ENCODE peak calls at places on chromosomes 2 and 18, in five cellular contexts. M is OCI-LY7, Y is GM23338, K is GM12865, P is keratinocyte. S is an unnamed sample.

GRCh38 chr18:41731887-41732286 is 223.1 kb upstream of the PIK3C3 start:
- DNase-seq in M (no peak), Y (no peak), K (no peak), P (no peak), S (no peak)

GRCh38 chr2:8306530-8307351 is 375.1 kb upstream of the ID2 start:
- DNase-seq in M (no peak), Y (no peak), K (peak; percentile 60), P (no peak), S (peak; percentile 12)

GRCh38 chr2:155714983-155715382 is 617.5 kb downstream of the NR4A2 start:
- DNase-seq in M (no peak), Y (no peak), K (no peak), P (no peak), S (no peak)

GRCh38 chr18:49226935-49227334 is 233.5 kb downstream of the DYM start:
- DNase-seq in M (no peak), Y (no peak), K (no peak), P (no peak), S (no peak)

GRCh38 chr2:112541315-112542122 is 746 bp upstream of the POLR1B start:
- DNase-seq in M (peak; percentile 86), Y (peak; percentile 83), K (peak; percentile 82), P (no peak), S (peak; percentile 52)

GRCh38 chr2:233837694-233838229 is 16.6 kb downstream of the HJURP start:
- DNase-seq in M (no peak), Y (no peak), K (no peak), P (no peak), S (no peak)

GRCh38 chr2:101570121-101570520 is 95.2 kb upstream of the RFX8 start:
- DNase-seq in M (no peak), Y (no peak), K (no peak), P (no peak), S (no peak)

GRCh38 chr2:86482034-86482433 is 40.9 kb downstream of the KDM3A start:
- DNase-seq in M (no peak), Y (no peak), K (no peak), P (no peak), S (no peak)

GRCh38 chr2:196263181-196263747 is 91.9 kb upstream of the STK17B start:
- DNase-seq in M (peak; percentile 72), Y (no peak), K (peak; percentile 82), P (peak; percentile 55), S (peak; percentile 64)

GRCh38 chr2:69043736-69044400 is 30.9 kb downstream of the ANTXR1 start:
- DNase-seq in M (no peak), Y (no peak), K (no peak), P (no peak), S (no peak)

GRCh38 chr2:221124542-221125235 is 447.4 kb downstream of the EPHA4 start:
- DNase-seq in M (no peak), Y (peak; percentile 38), K (no peak), P (no peak), S (no peak)

GRCh38 chr2:95021015-95021399 is 4.5 kb upstream of the MAL start:
- DNase-seq in M (no peak), Y (no peak), K (no peak), P (no peak), S (no peak)

GRCh38 chr18:23743733-23744333 is 54.6 kb downstream of the LAMA3 start:
- DNase-seq in M (no peak), Y (no peak), K (no peak), P (no peak), S (no peak)

GRCh38 chr18:63848159-63848558 is 39.3 kb upstream of the SERPINB2 start:
- DNase-seq in M (peak; percentile 12), Y (peak; percentile 77), K (peak; percentile 67), P (no peak), S (peak; percentile 75)

GRCh38 chr2:236572482-236572881 is 2.9 kb downstream of the ACKR3 start:
- DNase-seq in M (no peak), Y (peak; percentile 33), K (no peak), P (no peak), S (peak; percentile 29)

GRCh38 chr2:70087703-70088507 is 628 bp downstream of the PCBP1 start:
- DNase-seq in M (peak; percentile 61), Y (peak; percentile 52), K (peak; percentile 66), P (peak; percentile 35), S (peak; percentile 61)

GRCh38 chr2:10733980-10734379 is 12.6 kb downstream of the ATP6V1C2 start:
- DNase-seq in M (no peak), Y (no peak), K (no peak), P (no peak), S (no peak)

GRCh38 chr18:35861367-35862114 is 110.9 kb upstream of the RMP24 start:
- DNase-seq in M (no peak), Y (no peak), K (peak; percentile 57), P (no peak), S (no peak)

GRCh38 chr2:108987111-108987510 is 1.9 kb downstream of the EDAR start:
- DNase-seq in M (no peak), Y (no peak), K (no peak), P (no peak), S (no peak)

GRCh38 chr2:23658466-23658942 is 268.4 kb downstream of the ATAD2B start:
- DNase-seq in M (no peak), Y (no peak), K (peak; percentile 16), P (no peak), S (no peak)

GRCh38 chr2:12119841-12120240 is 373.4 kb downstream of the LPIN1 start:
- DNase-seq in M (no peak), Y (no peak), K (no peak), P (no peak), S (peak; percentile 53)

GRCh38 chr2:120749506-120750431 is 14.1 kb downstream of the GLI2 start:
- DNase-seq in M (no peak), Y (no peak), K (no peak), P (no peak), S (peak; percentile 78)

DNA sequence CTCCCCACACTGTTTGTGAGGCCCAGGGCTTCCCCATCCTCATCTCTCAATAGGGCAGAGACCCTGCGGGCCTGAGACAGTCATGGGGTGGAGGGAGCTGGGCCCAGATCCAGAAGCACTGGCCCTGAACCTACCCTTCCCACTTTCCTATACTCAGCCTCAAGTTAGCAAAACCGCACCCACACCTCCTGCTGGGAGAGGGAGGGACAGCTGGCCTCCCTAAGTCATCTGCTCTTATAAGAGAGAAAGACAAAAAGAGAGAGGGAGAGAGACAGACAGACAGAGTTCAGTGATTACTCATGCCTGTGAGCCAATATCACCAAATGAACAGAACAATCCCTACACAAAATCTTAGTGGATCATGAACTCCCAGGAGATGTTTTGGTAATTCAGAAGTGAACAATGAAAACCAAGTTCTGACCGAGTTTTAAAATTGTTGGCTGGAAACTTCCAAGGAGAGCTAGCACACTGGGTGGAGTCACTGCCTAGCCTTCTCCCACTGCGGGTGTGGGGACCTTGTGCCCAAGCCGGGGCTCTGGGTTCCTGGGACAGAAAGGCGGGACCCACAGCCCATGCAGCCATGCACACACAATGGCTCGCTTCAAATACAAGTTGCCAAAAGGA is 130.5 kb downstream of the PXDN start:
- DNase-seq in M (no peak), Y (peak; percentile 54), K (no peak), P (no peak), S (peak; percentile 35)
- H3K4me3 ChIP-seq in M (no peak overlapping the region), Y (no peak overlapping the region), K (no peak overlapping the region), P (no peak overlapping the region), S (no peak overlapping the region)

GRCh38 chr2:80490964-80491363 is 186.4 kb upstream of the LRRTM1 start:
- DNase-seq in M (no peak), Y (no peak), K (no peak), P (no peak), S (no peak)

GRCh38 chr2:80499095-80499494 is 194.5 kb upstream of the LRRTM1 start:
- DNase-seq in M (peak; percentile 13), Y (peak; percentile 63), K (peak; percentile 69), P (no peak), S (peak; percentile 48)

GRCh38 chr2:80501874-80502624 is 197.5 kb upstream of the LRRTM1 start:
- DNase-seq in M (no peak), Y (no peak), K (no peak), P (no peak), S (no peak)

GRCh38 chr2:80496770-80497169 is 192.2 kb upstream of the LRRTM1 start:
- DNase-seq in M (no peak), Y (no peak), K (no peak), P (peak; percentile 30), S (peak; percentile 42)
- H3K4me3 ChIP-seq in M (no peak overlapping the region), Y (no peak overlapping the region), K (no peak overlapping the region), P (no peak overlapping the region), S (no peak overlapping the region)

GRCh38 chr2:74834806-74835755 is 1.2 kb downstream of the HK2 start:
- DNase-seq in M (peak; percentile 82), Y (peak; percentile 97), K (peak; percentile 84), P (no peak), S (peak; percentile 15)

GRCh38 chr2:74835831-74836674 is 2.1 kb downstream of the HK2 start:
- DNase-seq in M (peak; percentile 80), Y (peak; percentile 91), K (peak; percentile 77), P (peak; percentile 50), S (peak; percentile 39)

GRCh38 chr2:74833418-74834233 is at the start of gene HK2:
- DNase-seq in M (peak; percentile 96), Y (peak; percentile 92), K (peak; percentile 95), P (no peak), S (peak; percentile 89)

GRCh38 chr2:74841663-74842062 is 7.7 kb downstream of the HK2 start:
- DNase-seq in M (no peak), Y (no peak), K (no peak), P (no peak), S (no peak)

DNA sequence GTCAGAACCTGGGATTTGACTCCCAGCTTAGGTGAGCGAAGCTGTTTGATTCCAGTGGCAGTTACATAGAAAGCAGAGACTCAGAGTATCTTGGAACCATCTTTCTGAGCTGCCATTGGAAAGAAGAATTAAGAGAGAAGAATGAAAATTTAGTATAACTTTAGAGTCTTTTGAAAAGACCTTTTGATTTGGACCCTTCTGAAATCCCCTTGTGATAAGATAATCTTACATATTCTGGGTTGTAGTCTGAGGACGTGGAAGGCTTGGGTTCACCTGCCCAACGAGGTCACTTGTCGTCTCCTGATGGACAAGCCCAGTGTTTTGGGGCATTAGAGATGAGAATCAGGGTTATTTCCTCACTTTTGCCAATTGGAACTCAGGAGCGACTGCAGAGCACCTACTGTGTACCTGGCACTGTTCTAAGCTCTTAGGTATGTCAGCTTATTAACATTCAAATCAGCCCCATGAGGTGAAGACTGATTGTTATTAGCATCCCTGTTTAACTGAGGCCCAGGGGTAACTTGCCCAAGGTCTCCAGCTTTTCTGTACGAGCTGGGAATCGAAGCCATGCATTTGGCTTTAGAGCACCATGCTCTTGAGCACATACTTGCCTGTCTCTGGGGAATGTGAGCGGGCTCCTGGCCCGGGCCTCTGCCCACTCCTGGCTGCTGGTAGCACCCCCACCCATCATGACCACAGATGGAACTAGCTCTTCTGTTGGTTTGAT is 2.9 kb downstream of the HK2 start:
- DNase-seq in M (no peak), Y (peak; percentile 79), K (no peak), P (no peak), S (peak; percentile 6)
- H3K4me3 ChIP-seq in M (peak overlapping the region; percentile 85), Y (peak overlapping the region; percentile 98), K (peak overlapping the region; percentile 97), P (peak overlapping the region; percentile 79), S (no peak overlapping the region)

DNA sequence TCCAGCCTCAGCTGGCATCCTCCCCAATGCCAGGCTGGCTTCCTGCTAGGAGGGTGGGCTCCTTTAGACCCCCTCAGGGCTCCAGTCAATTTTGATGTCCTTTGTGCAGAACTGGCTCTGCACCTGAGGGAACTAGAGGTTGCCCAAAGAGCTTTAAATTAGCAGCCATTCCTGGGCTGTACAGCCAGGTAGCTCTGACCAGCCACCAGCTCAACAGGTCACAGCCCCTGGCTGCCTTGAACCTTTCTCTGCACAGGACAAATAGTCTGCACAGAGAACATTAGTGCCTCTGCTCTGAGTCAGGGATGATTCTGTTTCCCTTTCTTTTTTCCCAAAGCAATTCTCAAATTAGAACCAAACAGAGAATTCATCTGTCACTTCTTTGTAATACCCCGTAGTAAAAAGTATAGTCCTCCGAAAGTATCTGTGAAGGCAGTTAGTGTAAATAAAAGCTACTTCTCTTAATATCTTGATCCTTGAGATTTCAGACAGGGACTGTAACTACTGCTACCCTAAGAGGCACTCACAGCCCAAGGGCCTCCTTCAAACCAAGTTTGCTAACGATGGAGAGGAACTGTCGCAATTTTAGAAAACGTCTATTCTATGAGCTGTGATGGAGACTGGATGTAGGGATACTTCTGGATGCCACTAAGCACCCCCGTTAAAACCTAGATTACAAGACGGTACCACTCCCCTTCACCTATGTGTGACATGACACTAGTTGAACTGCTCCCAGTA is 3.0 kb downstream of the TTC32 start:
- DNase-seq in M (no peak), Y (no peak), K (no peak), P (no peak), S (no peak)
- H3K4me3 ChIP-seq in M (no peak overlapping the region), Y (no peak overlapping the region), K (peak overlapping the region; percentile 58), P (no peak overlapping the region), S (peak overlapping the region; percentile 31)

S was measured in AG10803.